ENCODE peak calls at places on chromosomes 5 and 9, in four cellular contexts. C is pancreas, X is psoas muscle, L is Peyer's patch. E is an unnamed sample.
A peak's percentile ranks its signal among the peaks of the same experiment; 100 is the strongest.

GRCh38 chr5:180338001-180338707 is 15.0 kb downstream of the GFPT2 start:
- DNase-seq in C (no peak), X (no peak), L (no peak), E (peak; percentile 38)

GRCh38 chr5:119393201-119393691 is 37.4 kb downstream of the TNFAIP8 start:
- DNase-seq in C (no peak), X (no peak), L (no peak), E (peak; percentile 93)

GRCh38 chr5:144198386-144198785 is 27.7 kb downstream of the KCTD16 start:
- DNase-seq in C (no peak), X (no peak), L (no peak), E (peak; percentile 37)

GRCh38 chr5:177296581-177296980 is 6.9 kb downstream of the RAB24 start:
- DNase-seq in C (no peak), X (no peak), L (no peak), E (no peak)

GRCh38 chr9:105441761-105442160 is 6.1 kb upstream of the FSD1L start:
- DNase-seq in C (no peak), X (peak; percentile 63), L (no peak), E (no peak)

GRCh38 chr9:764105-764524 is 77.4 kb upstream of the DMRT1 start:
- DNase-seq in C (peak; percentile 65), X (peak; percentile 41), L (peak; percentile 68), E (peak; percentile 82)

GRCh38 chr5:133421394-133421793 is 190.9 kb downstream of the FSTL4 start:
- DNase-seq in C (no peak), X (no peak), L (no peak), E (no peak)

GRCh38 chr5:148290271-148291195 is 21.7 kb upstream of the SPINK7 start:
- DNase-seq in C (no peak), X (no peak), L (no peak), E (peak; percentile 3)

GRCh38 chr5:84113246-84114118 is 271.2 kb downstream of the EDIL3 start:
- DNase-seq in C (no peak), X (no peak), L (no peak), E (no peak)

GRCh38 chr5:158011420-158011819 is 152.5 kb upstream of the CLINT1 start:
- DNase-seq in C (no peak), X (no peak), L (no peak), E (no peak)

GRCh38 chr5:133316346-133317343 is 264.8 kb downstream of the HSPA4 start:
- DNase-seq in C (no peak), X (no peak), L (no peak), E (no peak)

GRCh38 chr5:56302027-56302426 is 68.9 kb upstream of the ANKRD55 start:
- DNase-seq in C (no peak), X (no peak), L (no peak), E (no peak)

GRCh38 chr5:179343902-179344300 is 1.4 kb downstream of the ADAMTS2 start:
- DNase-seq in C (no peak), X (peak; percentile 52), L (no peak), E (peak; percentile 57)

GRCh38 chr9:131178382-131178781 is 53.0 kb downstream of the NUP214 start:
- DNase-seq in C (peak; percentile 15), X (peak; percentile 63), L (peak; percentile 70), E (peak; percentile 63)

GRCh38 chr5:173917788-173918786 is 29.9 kb downstream of the CPEB4 start:
- DNase-seq in C (no peak), X (peak; percentile 35), L (peak; percentile 55), E (peak; percentile 89)

GRCh38 chr9:87034891-87035290 is 87.6 kb upstream of the GAS1 start:
- DNase-seq in C (no peak), X (no peak), L (no peak), E (peak; percentile 73)

GRCh38 chr5:176773408-176774035 is 36.8 kb upstream of the UNC5A start:
- DNase-seq in C (no peak), X (no peak), L (no peak), E (no peak)

GRCh38 chr5:169548315-169548714 is 35.3 kb upstream of the SPDL1 start:
- DNase-seq in C (no peak), X (no peak), L (no peak), E (peak; percentile 72)
- TF ChIP-seq CTCF in C (no peak), X (no peak), L (no peak), E (peak; percentile 82)

GRCh38 chr5:141186897-141187512 is at the start of gene PCDHB9:
- DNase-seq in C (no peak), X (no peak), L (no peak), E (peak; percentile 25)

GRCh38 chr5:141196363-141196762 is 3.1 kb upstream of the PCDHB11 start:
- DNase-seq in C (no peak), X (no peak), L (no peak), E (no peak)

DNA sequence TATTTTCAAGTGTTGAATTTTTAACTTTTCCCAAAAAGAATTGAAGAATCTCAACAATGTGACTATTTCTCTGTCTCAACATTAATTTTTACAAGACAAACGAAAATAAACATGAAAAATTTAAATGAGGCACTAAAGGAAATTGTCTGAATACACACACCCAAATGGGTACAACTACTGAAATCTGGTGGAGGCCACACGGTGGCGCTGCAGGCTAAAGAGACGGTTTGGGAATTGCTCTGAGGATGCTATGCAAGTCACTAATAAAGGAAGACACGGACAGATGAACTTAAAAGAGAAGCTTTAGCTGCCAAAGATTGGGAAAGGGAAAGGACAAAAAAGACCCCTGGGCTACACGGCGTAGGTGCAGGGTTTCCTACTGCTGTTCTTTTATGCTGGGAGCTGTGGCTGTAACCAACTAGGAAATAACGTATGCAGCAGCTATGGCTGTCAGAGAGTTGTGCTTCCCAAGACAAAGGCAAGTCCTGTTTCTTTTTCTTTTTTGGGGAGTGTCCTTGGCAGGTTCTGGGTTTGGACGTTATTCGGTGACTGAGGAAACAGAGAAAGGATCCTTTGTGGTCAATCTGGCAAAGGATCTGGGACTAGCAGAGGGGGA is at the start of gene PCDHB10:
- DNase-seq in C (no peak), X (no peak), L (no peak), E (peak; percentile 8)
- H3K4me3 ChIP-seq in C (no peak within 1 kb of the TSS), X (no peak within 1 kb of the TSS), L (no peak within 1 kb of the TSS), E (no peak within 1 kb of the TSS)

GRCh38 chr5:140575309-140575708 is 10.7 kb downstream of the SLC35A4 start:
- DNase-seq in C (no peak), X (peak; percentile 62), L (peak; percentile 71), E (peak; percentile 56)
- TF ChIP-seq CTCF in C (no peak), X (peak; percentile 46), L (peak; percentile 50), E (peak; percentile 64)

DNA sequence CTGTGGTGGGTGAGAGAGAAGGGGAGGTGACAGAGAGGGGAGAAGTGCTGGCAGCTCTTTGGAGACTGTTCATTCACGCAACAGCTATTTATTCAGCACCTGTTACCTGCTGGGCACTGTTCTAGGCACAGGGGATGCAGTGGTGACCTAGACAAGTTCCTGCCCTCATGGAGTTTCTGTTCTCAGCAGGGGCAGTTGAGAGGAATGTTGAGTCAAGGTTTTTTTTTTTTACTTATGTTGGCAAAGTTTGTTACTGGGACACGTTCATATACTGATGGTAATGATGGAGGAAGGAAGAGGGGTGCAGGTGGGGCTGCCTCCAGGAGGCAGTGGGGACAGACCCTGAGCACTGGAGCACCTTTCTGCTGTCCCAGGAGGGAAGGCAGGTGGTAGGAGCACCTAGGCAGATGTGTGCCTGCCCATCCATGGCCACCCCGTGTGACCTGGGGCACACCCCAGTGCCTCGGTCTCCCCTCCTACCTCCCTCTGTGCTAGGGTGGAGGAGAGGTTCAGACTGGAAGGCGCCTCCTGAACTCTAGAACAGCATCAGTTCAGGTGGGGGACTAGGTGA is 49.4 kb upstream of the SLC25A51 start:
- DNase-seq in C (no peak), X (no peak), L (no peak), E (no peak)
- H3K4me3 ChIP-seq in C (no peak overlapping the region), X (no peak overlapping the region), L (no peak overlapping the region), E (no peak overlapping the region)

DNA sequence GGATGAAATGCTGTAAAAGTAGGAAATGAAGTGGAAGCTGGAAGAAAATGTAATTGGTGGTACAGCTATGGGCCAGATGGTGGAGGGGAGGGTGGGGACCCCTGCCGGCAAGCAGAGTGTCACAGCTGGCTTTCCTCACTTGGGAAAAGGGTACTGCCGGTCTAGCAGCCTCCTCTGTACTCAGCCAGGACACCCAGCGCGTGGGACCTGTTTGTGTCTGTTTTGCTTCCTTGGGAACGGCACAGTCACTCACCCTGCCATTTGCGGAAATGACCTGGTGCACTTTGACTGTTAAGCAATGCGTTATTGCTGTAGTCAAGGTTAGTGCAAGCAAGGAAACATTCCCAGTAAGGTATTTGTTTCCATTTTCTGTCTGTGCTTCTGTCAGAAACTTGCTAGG is 10.1 kb downstream of the TMEM252 start:
- DNase-seq in C (peak; percentile 38), X (peak; percentile 50), L (peak; percentile 86), E (no peak)
- TF ChIP-seq CTCF in C (no peak), X (no peak), L (peak; percentile 35), E (no peak)

GRCh38 chr9:127970401-127971313 is 10.1 kb downstream of the EEIG1 start:
- DNase-seq in C (no peak), X (no peak), L (peak; percentile 53), E (no peak)
- H3K4me3 ChIP-seq in C (no peak overlapping the region), X (no peak overlapping the region), L (peak overlapping the region; percentile 9), E (no peak overlapping the region)

GRCh38 chr5:35409361-35409760 is 179.1 kb upstream of the PRLR start:
- DNase-seq in C (no peak), X (no peak), L (no peak), E (no peak)

GRCh38 chr5:35404701-35405100 is 174.4 kb upstream of the PRLR start:
- DNase-seq in C (no peak), X (no peak), L (no peak), E (no peak)

GRCh38 chr5:35407697-35408096 is 177.4 kb upstream of the PRLR start:
- DNase-seq in C (no peak), X (no peak), L (no peak), E (no peak)

GRCh38 chr5:35405938-35406337 is 175.7 kb upstream of the PRLR start:
- DNase-seq in C (no peak), X (no peak), L (no peak), E (no peak)
- TF ChIP-seq CTCF in C (no peak), X (no peak), L (no peak), E (no peak)

E was measured in AG10803.